ENCODE peak calls at places on chromosome 22, in six cellular contexts. E is HCT116, G is fibroblast of lung, N is GM23248, Z is PC-9, B is endothelial cell of umbilical vein. O is an unnamed sample. For H3K4me1, the result is how much of the 10 kb centered on the place peaks cover.

GRCh38 chr22:20206709-20207215 is 55.9 kb upstream of the CCDC188 start:
- DNase-seq in B (peak), E (no peak), N (peak), G (peak), Z (peak), O (no peak)

GRCh38 chr22:31278643-31279326 is 13.5 kb downstream of the PIK3IP1 start:
- DNase-seq in N (no peak), G (no peak), Z (no peak), B (no peak), E (no peak), O (no peak)

GRCh38 chr22:19607198-19608113 is 83.2 kb upstream of the CLDN5 start:
- DNase-seq in Z (no peak), G (no peak), N (no peak), B (peak), E (no peak), O (peak)

GRCh38 chr22:24578355-24579241 is 14.3 kb downstream of the LRRC75B start:
- DNase-seq in E (no peak), G (peak), N (peak), Z (no peak), B (no peak), O (no peak)

GRCh38 chr22:49827307-49827852 is 293 bp downstream of the BRD1 start:
- DNase-seq in B (no peak), N (peak), E (no peak), Z (no peak), G (no peak), O (no peak)

GRCh38 chr22:50436841-50437341 is 37.9 kb downstream of the SBF1 start:
- DNase-seq in E (no peak), Z (no peak), N (no peak), G (no peak), B (no peak), O (no peak)

GRCh38 chr22:50258361-50259292 is 2.9 kb downstream of the MAPK12 start:
- DNase-seq in Z (no peak), B (no peak), N (no peak), G (no peak), E (no peak), O (no peak)

GRCh38 chr22:44685384-44686056 is 16.5 kb upstream of the PRR5 start:
- DNase-seq in Z (peak), B (no peak), E (peak), N (peak), G (peak), O (peak)

GRCh38 chr22:45103756-45104155 is 60.0 kb upstream of the NUP50 start:
- DNase-seq in N (no peak), Z (no peak), G (no peak), E (no peak), B (no peak), O (peak)

GRCh38 chr22:50548913-50549790 is 3.5 kb downstream of the KLHDC7B start:
- DNase-seq in N (no peak), B (no peak), Z (no peak), G (no peak), E (no peak), O (no peak)

GRCh38 chr22:19503367-19503766 is 20.8 kb downstream of the CLDN5 start:
- DNase-seq in Z (no peak), G (no peak), E (no peak), B (no peak), N (no peak), O (no peak)

GRCh38 chr22:19703869-19704268 is 10.4 kb upstream of the SEPTIN5 start:
- DNase-seq in N (no peak), G (no peak), Z (no peak), B (no peak), E (no peak), O (no peak)

GRCh38 chr22:33722817-33723216 is 197.5 kb downstream of the LARGE1 start:
- DNase-seq in G (no peak), E (no peak), Z (no peak), B (no peak), N (no peak), O (no peak)

GRCh38 chr22:46008291-46008690 is 31.3 kb upstream of the WNT7B start:
- DNase-seq in N (peak), Z (no peak), G (peak), B (no peak), E (no peak), O (no peak)

GRCh38 chr22:49540571-49541450 is 286.9 kb downstream of the BRD1 start:
- DNase-seq in E (no peak), Z (no peak), B (no peak), N (no peak), G (no peak), O (no peak)

GRCh38 chr22:48761546-48761945 is 1066.1 kb downstream of the BRD1 start:
- DNase-seq in N (no peak), Z (no peak), B (no peak), G (no peak), E (no peak), O (no peak)

GRCh38 chr22:49532831-49533802 is 294.6 kb downstream of the BRD1 start:
- DNase-seq in B (no peak), G (no peak), E (no peak), N (no peak), Z (no peak), O (no peak)

GRCh38 chr22:27041745-27042144 is 384.4 kb downstream of the MIAT start:
- DNase-seq in B (no peak), E (no peak), G (no peak), N (no peak), Z (no peak), O (no peak)

GRCh38 chr22:34116126-34116525 is 195.8 kb upstream of the LARGE1 start:
- DNase-seq in Z (no peak), E (no peak), G (no peak), N (no peak), B (no peak), O (no peak)

GRCh38 chr22:31615940-31616314 is 46.1 kb downstream of the PISD start:
- DNase-seq in Z (no peak), B (no peak), G (no peak), N (no peak), E (no peak), O (no peak)

GRCh38 chr22:18059473-18059872 is 18.3 kb upstream of the PEX26 start:
- DNase-seq in N (no peak), Z (no peak), E (no peak), B (no peak), G (no peak), O (no peak)

GRCh38 chr22:41934284-41935014 is 7.8 kb upstream of the TNFRSF13C start:
- DNase-seq in N (no peak), Z (no peak), E (no peak), B (no peak), G (no peak), O (no peak)

GRCh38 chr22:44918166-44918924 is 91.5 kb downstream of the PHF21B start:
- DNase-seq in E (no peak), Z (no peak), G (no peak), N (no peak), B (no peak), O (no peak)

GRCh38 chr22:17733484-17733883 is 40.8 kb downstream of the BID start:
- DNase-seq in G (no peak), E (no peak), B (peak), N (peak), Z (no peak), O (no peak)

GRCh38 chr22:50731811-50732624 is 6.0 kb upstream of the ACR start:
- DNase-seq in Z (peak), G (peak), N (peak), B (no peak), E (peak), O (peak)

GRCh38 chr22:33919591-33920501 is at the start of gene LARGE1:
- DNase-seq in Z (peak), G (peak), B (no peak), E (no peak), N (peak), O (peak)

GRCh38 chr22:41912338-41913039 is 2.4 kb downstream of the SHISA8 start:
- DNase-seq in G (no peak), E (no peak), N (no peak), B (no peak), Z (no peak), O (no peak)

GRCh38 chr22:40385041-40385782 is 14.8 kb downstream of the SGSM3 start:
- DNase-seq in N (no peak), G (no peak), B (no peak), Z (no peak), E (no peak), O (no peak)

GRCh38 chr22:28903719-28904118 is 20.3 kb downstream of the ZNRF3 start:
- DNase-seq in Z (no peak), N (no peak), G (peak), B (no peak), E (no peak), O (no peak)

GRCh38 chr22:17087176-17088131 is 2.7 kb downstream of the IL17RA start:
- DNase-seq in Z (no peak), N (no peak), G (peak), E (no peak), B (no peak), O (no peak)

GRCh38 chr22:48061726-48062125 is 1299.3 kb downstream of the TBC1D22A start:
- DNase-seq in G (no peak), E (no peak), N (no peak), B (no peak), Z (no peak), O (no peak)

GRCh38 chr22:49724030-49724892 is 103.4 kb downstream of the BRD1 start:
- DNase-seq in E (no peak), Z (no peak), G (no peak), B (no peak), N (no peak), O (no peak)

GRCh38 chr22:26573026-26573662 is 16.8 kb downstream of the TPST2 start:
- DNase-seq in E (no peak), N (no peak), Z (no peak), B (peak), G (peak), O (no peak)

GRCh38 chr22:49575703-49576081 is 252.0 kb downstream of the BRD1 start:
- DNase-seq in N (no peak), E (no peak), Z (no peak), G (no peak), B (no peak), O (no peak)

GRCh38 chr22:17580461-17581031 is 17.2 kb downstream of the SLC25A18 start:
- DNase-seq in E (no peak), Z (no peak), B (peak), G (no peak), N (no peak), O (peak)

GRCh38 chr22:20434264-20434751 is 3.3 kb downstream of the SCARF2 start:
- DNase-seq in G (no peak), B (no peak), N (no peak), E (no peak), Z (no peak), O (no peak)

GRCh38 chr22:47421846-47422245 is 659.4 kb downstream of the TBC1D22A start:
- DNase-seq in B (no peak), E (no peak), Z (no peak), N (no peak), G (no peak), O (no peak)

GRCh38 chr22:30596886-30597285 is 5.2 kb upstream of the PES1 start:
- DNase-seq in N (no peak), Z (no peak), E (no peak), B (no peak), G (no peak), O (peak)

GRCh38 chr22:49619301-49619700 is 208.4 kb downstream of the BRD1 start:
- DNase-seq in Z (no peak), E (no peak), B (no peak), G (no peak), N (no peak), O (no peak)

GRCh38 chr22:43385770-43386641 is 25.8 kb upstream of the MPPED1 start:
- DNase-seq in Z (peak), N (peak), B (peak), E (peak), G (peak), O (peak)
- TF ChIP-seq EZH2 in Z (no peak), N (no peak), B (peak), E (no peak), G (no peak), O (no peak)

DNA sequence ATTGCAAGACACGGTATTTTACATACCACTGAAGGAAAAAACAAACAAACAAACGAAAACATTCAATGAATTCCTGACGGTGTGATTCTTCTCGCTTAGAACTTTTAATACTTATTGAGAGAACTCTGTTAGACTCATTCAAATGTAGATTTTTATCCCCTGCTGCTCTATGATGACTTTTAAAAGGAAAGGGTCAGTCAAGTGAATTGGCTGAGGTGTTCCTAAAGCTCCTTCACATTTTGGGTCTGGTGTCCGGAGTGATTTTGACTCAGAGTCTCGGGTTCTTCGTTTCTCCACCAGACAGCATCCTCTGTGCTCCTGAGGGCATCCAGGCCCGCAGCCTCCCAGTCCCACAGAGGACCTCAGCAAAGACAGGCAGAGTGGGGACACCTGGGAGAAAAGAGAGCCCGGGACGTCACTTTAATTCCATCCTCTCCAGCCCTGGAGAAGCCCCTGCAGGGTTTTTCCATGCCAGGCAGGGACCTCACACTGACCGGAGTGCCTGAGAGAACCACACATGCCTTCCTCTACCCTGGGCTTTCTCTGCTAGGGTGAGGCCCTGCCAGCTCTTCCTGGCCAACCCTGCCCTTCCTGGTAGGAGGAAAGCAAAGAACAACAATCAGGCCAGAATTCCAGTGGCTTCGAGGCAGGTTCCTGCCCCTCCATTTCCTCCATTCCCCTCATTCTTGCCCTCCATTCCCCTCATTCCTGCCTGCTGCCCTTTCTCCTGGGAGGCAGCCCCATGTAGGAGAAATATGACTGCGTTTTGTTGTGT is 1.4 kb upstream of the CSF2RB start:
- DNase-seq in Z (peak), N (peak), G (no peak), E (no peak), B (peak), O (peak)
- H3K4me1 ChIP-seq in Z (under half), N (under half), G (under half), E (under half), B (under half), O (under half)

GRCh38 chr22:39242809-39243442 is 1.9 kb downstream of the PDGFB start:
- DNase-seq in E (no peak), N (no peak), B (no peak), G (no peak), Z (peak), O (peak)

GRCh38 chr22:39244073-39244495 is 698 bp downstream of the PDGFB start:
- DNase-seq in N (peak), B (no peak), E (no peak), Z (peak), G (no peak), O (no peak)

GRCh38 chr22:39242389-39242808 is 2.4 kb downstream of the PDGFB start:
- DNase-seq in G (no peak), B (no peak), E (no peak), N (no peak), Z (no peak), O (peak)

GRCh38 chr22:39244496-39245129 is at the start of gene PDGFB:
- DNase-seq in N (peak), G (no peak), B (peak), E (no peak), Z (peak), O (peak)

GRCh38 chr22:39243443-39244072 is 1.2 kb downstream of the PDGFB start:
- DNase-seq in G (no peak), N (no peak), Z (peak), E (no peak), B (no peak), O (peak)
- TF ChIP-seq EZH2 in G (peak), N (no peak), Z (no peak), E (no peak), B (no peak), O (no peak)

GRCh38 chr22:35606916-35607315 is 10.2 kb downstream of the MB start:
- DNase-seq in E (no peak), G (no peak), N (no peak), Z (no peak), B (no peak), O (no peak)
- H3K4me1 ChIP-seq in E (under half), G (under half), N (under half), Z (half or more), B (under half), O (under half)

GRCh38 chr22:37340331-37341262 is 58.3 kb downstream of the CYTH4 start:
- DNase-seq in N (no peak), B (no peak), G (no peak), E (no peak), Z (no peak), O (peak)
- TF ChIP-seq EZH2 in N (no peak), B (no peak), G (no peak), E (no peak), Z (no peak), O (no peak)

GRCh38 chr22:23243859-23244689 is 63.8 kb downstream of the BCR start:
- DNase-seq in G (no peak), N (no peak), Z (no peak), E (no peak), B (no peak), O (no peak)

GRCh38 chr22:23243006-23243573 is 62.8 kb downstream of the BCR start:
- DNase-seq in B (no peak), G (no peak), E (no peak), N (no peak), Z (no peak), O (peak)

GRCh38 chr22:23241562-23242472 is 61.5 kb downstream of the BCR start:
- DNase-seq in N (no peak), B (no peak), G (no peak), Z (no peak), E (no peak), O (no peak)

GRCh38 chr22:23240639-23241389 is 60.5 kb downstream of the BCR start:
- DNase-seq in Z (no peak), E (no peak), B (peak), G (no peak), N (peak), O (peak)

DNA sequence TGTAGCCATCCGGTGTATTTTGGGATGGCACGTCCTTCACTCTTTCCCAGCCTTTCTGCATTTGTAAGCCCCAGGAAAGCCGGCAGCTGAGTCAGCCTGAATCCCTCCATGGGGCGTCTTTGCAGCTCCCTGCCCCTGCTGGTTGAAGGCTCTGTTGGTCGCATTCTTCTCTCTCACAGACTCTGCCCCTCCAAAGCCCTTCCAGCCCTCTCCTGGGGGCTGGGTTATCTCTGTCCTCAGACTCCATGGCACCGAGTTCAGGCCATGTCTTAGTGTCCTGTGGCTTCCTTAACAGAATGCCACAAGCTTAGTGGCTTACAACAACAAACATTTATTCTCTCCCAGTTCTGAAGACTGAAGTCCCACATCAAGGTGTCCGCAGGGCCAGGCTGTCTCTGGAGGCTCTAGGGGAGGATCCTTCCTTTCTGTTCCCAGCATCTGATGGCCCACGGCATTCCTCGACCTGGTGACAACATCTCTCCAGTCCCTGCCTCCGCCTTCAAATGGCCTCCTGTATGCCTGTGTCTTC is 62.2 kb downstream of the BCR start:
- DNase-seq in N (no peak), E (no peak), G (no peak), B (no peak), Z (no peak), O (peak)
- H3K4me1 ChIP-seq in N (under half), E (under half), G (under half), B (under half), Z (under half), O (half or more)

GRCh38 chr22:21726650-21727049 is 8.9 kb downstream of the YPEL1 start:
- DNase-seq in G (no peak), B (no peak), N (no peak), E (peak), Z (no peak), O (peak)
- TF ChIP-seq EZH2 in G (no peak), B (no peak), N (no peak), E (no peak), Z (no peak), O (no peak)